ENCODE peak calls at places on chromosome 2, in ten cellular contexts. T is HCT116, Y is adrenal gland, E is stomach, M is gastrocnemius medialis, H is GM12878, U is A549, G is lower leg skin, Q is tibial nerve, X is IMR-90. R is an unnamed sample.

GRCh38 chr2:135074216-135074615 is 22.1 kb downstream of the RAB3GAP1 start:
- DNase-seq in T (no peak), Y (no peak), E (peak), M (no peak), H (no peak), U (no peak), G (no peak), Q (no peak), X (no peak), R (no peak)

GRCh38 chr2:71212336-71212735 is 14.6 kb downstream of the PAIP2B start:
- DNase-seq in T (no peak), Y (no peak), E (no peak), M (no peak), H (no peak), U (no peak), G (no peak), Q (no peak), X (no peak), R (no peak)

GRCh38 chr2:124985210-124985760 is 960.2 kb downstream of the CNTNAP5 start:
- DNase-seq in T (no peak), Y (no peak), E (no peak), M (no peak), H (no peak), U (no peak), G (no peak), Q (no peak), X (no peak), R (no peak)

GRCh38 chr2:177393381-177393780 is 808 bp downstream of the AGPS start:
- DNase-seq in T (no peak), Y (no peak), E (no peak), M (no peak), H (no peak), U (no peak), G (no peak), Q (no peak), X (no peak), R (peak)

GRCh38 chr2:209648714-209649113 is 122.9 kb upstream of the UNC80 start:
- DNase-seq in T (no peak), Y (no peak), E (no peak), M (no peak), H (no peak), U (no peak), G (no peak), Q (no peak), X (peak), R (no peak)

GRCh38 chr2:27308359-27308875 is at the start of gene UCN:
- DNase-seq in T (no peak), Y (peak), E (no peak), M (no peak), H (no peak), U (no peak), G (no peak), Q (no peak), X (peak), R (peak)

GRCh38 chr2:237511421-237511820 is 24.4 kb downstream of the MLPH start:
- DNase-seq in T (no peak), Y (no peak), E (no peak), M (no peak), H (no peak), U (no peak), G (no peak), Q (no peak), X (peak), R (no peak)

GRCh38 chr2:28635251-28635650 is 116.4 kb upstream of the PPP1CB start:
- DNase-seq in T (no peak), Y (no peak), E (peak), M (peak), H (no peak), U (no peak), G (no peak), Q (peak), X (no peak), R (no peak)

GRCh38 chr2:85635636-85636035 is 19.6 kb downstream of the USP39 start:
- DNase-seq in T (no peak), Y (no peak), E (no peak), M (no peak), H (no peak), U (no peak), G (no peak), Q (no peak), X (peak), R (no peak)

GRCh38 chr2:1234731-1235308 is 178.4 kb upstream of the TPO start:
- DNase-seq in T (no peak), Y (no peak), E (no peak), M (no peak), H (no peak), U (no peak), G (no peak), Q (no peak), X (peak), R (no peak)

GRCh38 chr2:16215892-16216554 is 275.7 kb downstream of the MYCN start:
- DNase-seq in T (no peak), Y (no peak), E (no peak), M (no peak), H (no peak), U (no peak), G (no peak), Q (no peak), X (no peak), R (no peak)

GRCh38 chr2:48427552-48427951 is 102.4 kb upstream of the STON1 start:
- DNase-seq in T (no peak), Y (no peak), E (no peak), M (no peak), H (no peak), U (no peak), G (no peak), Q (no peak), X (no peak), R (no peak)

GRCh38 chr2:233032551-233033320 is at the start of gene NEU2:
- DNase-seq in T (no peak), Y (no peak), E (no peak), M (no peak), H (no peak), U (no peak), G (no peak), Q (no peak), X (no peak), R (no peak)

GRCh38 chr2:142119347-142119746 is 11.5 kb downstream of the LRP1B start:
- DNase-seq in T (no peak), Y (no peak), E (no peak), M (no peak), H (no peak), U (no peak), G (no peak), Q (no peak), X (no peak), R (no peak)

GRCh38 chr2:222998459-222998858 is 53.5 kb upstream of the KCNE4 start:
- DNase-seq in T (no peak), Y (no peak), E (no peak), M (no peak), H (no peak), U (no peak), G (no peak), Q (no peak), X (no peak), R (no peak)

GRCh38 chr2:205883026-205883425 is 200.7 kb downstream of the NRP2 start:
- DNase-seq in T (no peak), Y (no peak), E (no peak), M (no peak), H (no peak), U (no peak), G (no peak), Q (no peak), X (no peak), R (no peak)

GRCh38 chr2:112893801-112894200 is 17.2 kb upstream of the IL37 start:
- DNase-seq in T (no peak), Y (no peak), E (no peak), M (no peak), H (no peak), U (no peak), G (no peak), Q (no peak), X (no peak), R (no peak)

GRCh38 chr2:233468047-233468745 is 98.4 kb downstream of the USP40 start:
- DNase-seq in T (no peak), Y (no peak), E (peak), M (peak), H (no peak), U (no peak), G (no peak), Q (no peak), X (no peak), R (no peak)

GRCh38 chr2:72863046-72863445 is 24.2 kb upstream of the SPR start:
- DNase-seq in T (no peak), Y (no peak), E (no peak), M (no peak), H (no peak), U (no peak), G (no peak), Q (no peak), X (no peak), R (no peak)

GRCh38 chr2:235804676-235805075 is 310.8 kb downstream of the AGAP1 start:
- DNase-seq in T (no peak), Y (no peak), E (no peak), M (no peak), H (no peak), U (no peak), G (no peak), Q (no peak), X (no peak), R (no peak)

GRCh38 chr2:111930404-111930803 is 32.0 kb downstream of the MERTK start:
- DNase-seq in T (no peak), Y (no peak), E (no peak), M (no peak), H (no peak), U (no peak), G (no peak), Q (no peak), X (no peak), R (no peak)

GRCh38 chr2:45627911-45628310 is 16.8 kb upstream of the SRBD1 start:
- DNase-seq in T (no peak), Y (no peak), E (no peak), M (no peak), H (no peak), U (no peak), G (no peak), Q (no peak), X (peak), R (no peak)

GRCh38 chr2:227818569-227819397 is 5.1 kb downstream of the CCL20 start:
- DNase-seq in T (no peak), Y (no peak), E (peak), M (peak), H (no peak), U (peak), G (peak), Q (peak), X (no peak), R (no peak)

GRCh38 chr2:28403388-28403956 is 10.8 kb downstream of the FOSL2 start:
- DNase-seq in T (no peak), Y (no peak), E (no peak), M (no peak), H (no peak), U (no peak), G (no peak), Q (no peak), X (no peak), R (no peak)

GRCh38 chr2:33104726-33105125 is 158.0 kb downstream of the LTBP1 start:
- DNase-seq in T (peak), Y (no peak), E (no peak), M (no peak), H (no peak), U (no peak), G (no peak), Q (no peak), X (peak), R (peak)

GRCh38 chr2:177015526-177015925 is 197.1 kb upstream of the HNRNPA3 start:
- DNase-seq in T (no peak), Y (no peak), E (no peak), M (no peak), H (no peak), U (no peak), G (no peak), Q (no peak), X (no peak), R (no peak)

GRCh38 chr2:152594022-152594712 is 123.1 kb downstream of the PRPF40A start:
- DNase-seq in T (no peak), Y (no peak), E (no peak), M (peak), H (no peak), U (no peak), G (no peak), Q (peak), X (no peak), R (peak)

GRCh38 chr2:11483806-11484147 is 17.8 kb upstream of the E2F6 start:
- DNase-seq in T (no peak), Y (no peak), E (no peak), M (no peak), H (no peak), U (no peak), G (no peak), Q (no peak), X (no peak), R (no peak)

GRCh38 chr2:11481789-11482472 is 16.0 kb upstream of the E2F6 start:
- DNase-seq in T (no peak), Y (no peak), E (no peak), M (no peak), H (no peak), U (no peak), G (no peak), Q (no peak), X (no peak), R (no peak)

GRCh38 chr2:11480859-11481258 is 14.9 kb upstream of the E2F6 start:
- DNase-seq in T (no peak), Y (no peak), E (no peak), M (no peak), H (no peak), U (no peak), G (no peak), Q (no peak), X (no peak), R (no peak)

GRCh38 chr2:11481426-11481788 is 15.4 kb upstream of the E2F6 start:
- DNase-seq in T (no peak), Y (no peak), E (no peak), M (no peak), H (no peak), U (no peak), G (no peak), Q (no peak), X (no peak), R (no peak)

GRCh38 chr2:11482473-11483031 is 16.6 kb upstream of the E2F6 start:
- DNase-seq in T (no peak), Y (no peak), E (no peak), M (no peak), H (no peak), U (no peak), G (no peak), Q (no peak), X (no peak), R (no peak)
- TF ChIP-seq POLR2A in T (no peak), Y (no peak), E (no peak), M (peak), H (no peak), U (no peak), G (no peak), Q (no peak), X (no peak), R (no peak)

DNA sequence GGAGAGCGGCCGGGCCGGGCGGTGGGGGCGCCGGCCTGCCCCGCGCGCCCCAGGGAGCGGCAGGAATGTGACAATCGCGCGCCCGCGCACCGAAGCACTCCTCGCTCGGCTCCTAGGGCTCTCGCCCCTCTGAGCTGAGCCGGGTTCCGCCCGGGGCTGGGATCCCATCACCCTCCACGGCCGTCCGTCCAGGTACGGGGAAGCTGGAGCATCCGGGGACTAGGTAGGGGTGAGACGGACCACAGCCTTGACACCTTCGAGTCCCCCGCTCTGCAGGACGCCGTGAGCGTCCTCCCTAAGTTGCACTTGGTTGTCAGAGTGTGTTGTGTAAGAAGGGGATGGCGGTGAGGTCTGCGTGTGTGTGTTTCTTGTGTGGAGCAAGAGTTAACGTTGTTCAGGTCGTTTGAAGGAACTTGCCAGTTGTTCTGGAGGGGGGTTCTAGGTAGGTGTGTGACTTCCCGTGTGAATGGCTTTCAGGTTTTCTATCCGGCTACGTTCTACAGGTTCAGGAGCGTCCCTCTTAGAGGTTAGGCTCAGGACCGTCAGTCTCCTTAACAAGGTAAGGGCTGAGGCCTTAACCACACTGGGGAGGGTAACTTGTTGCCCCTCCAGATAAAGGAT is 393 bp downstream of the IL1R1 start:
- DNase-seq in T (no peak), Y (peak), E (no peak), M (peak), H (no peak), U (peak), G (no peak), Q (no peak), X (peak), R (no peak)
- TF ChIP-seq POLR2A in T (no peak), Y (peak), E (no peak), M (no peak), H (no peak), U (no peak), G (no peak), Q (peak), X (peak), R (no peak)

GRCh38 chr2:59604143-59604542 is 949.3 kb downstream of the BCL11A start:
- DNase-seq in T (no peak), Y (no peak), E (no peak), M (no peak), H (no peak), U (no peak), G (no peak), Q (no peak), X (no peak), R (no peak)
- TF ChIP-seq POLR2A in T (no peak), Y (no peak), E (no peak), M (no peak), H (no peak), U (no peak), G (no peak), Q (no peak), X (no peak), R (no peak)

GRCh38 chr2:169573160-169573973 is at the start of gene FASTKD1:
- DNase-seq in T (peak), Y (peak), E (peak), M (peak), H (peak), U (peak), G (peak), Q (peak), X (peak), R (peak)
- TF ChIP-seq POLR2A in T (peak), Y (peak), E (no peak), M (peak), H (peak), U (peak), G (no peak), Q (peak), X (no peak), R (peak)

GRCh38 chr2:219296631-219297391 is 12.4 kb downstream of the PTPRN start:
- DNase-seq in T (no peak), Y (no peak), E (peak), M (no peak), H (no peak), U (no peak), G (peak), Q (no peak), X (no peak), R (no peak)

GRCh38 chr2:219293736-219294201 is 14.6 kb downstream of the DNAJB2 start:
- DNase-seq in T (no peak), Y (no peak), E (no peak), M (peak), H (no peak), U (no peak), G (peak), Q (no peak), X (no peak), R (no peak)

GRCh38 chr2:219292616-219293015 is 13.4 kb downstream of the DNAJB2 start:
- DNase-seq in T (no peak), Y (peak), E (no peak), M (peak), H (no peak), U (no peak), G (peak), Q (no peak), X (no peak), R (no peak)

GRCh38 chr2:219296142-219296541 is 13.1 kb downstream of the PTPRN start:
- DNase-seq in T (no peak), Y (no peak), E (no peak), M (no peak), H (no peak), U (no peak), G (no peak), Q (no peak), X (no peak), R (no peak)

DNA sequence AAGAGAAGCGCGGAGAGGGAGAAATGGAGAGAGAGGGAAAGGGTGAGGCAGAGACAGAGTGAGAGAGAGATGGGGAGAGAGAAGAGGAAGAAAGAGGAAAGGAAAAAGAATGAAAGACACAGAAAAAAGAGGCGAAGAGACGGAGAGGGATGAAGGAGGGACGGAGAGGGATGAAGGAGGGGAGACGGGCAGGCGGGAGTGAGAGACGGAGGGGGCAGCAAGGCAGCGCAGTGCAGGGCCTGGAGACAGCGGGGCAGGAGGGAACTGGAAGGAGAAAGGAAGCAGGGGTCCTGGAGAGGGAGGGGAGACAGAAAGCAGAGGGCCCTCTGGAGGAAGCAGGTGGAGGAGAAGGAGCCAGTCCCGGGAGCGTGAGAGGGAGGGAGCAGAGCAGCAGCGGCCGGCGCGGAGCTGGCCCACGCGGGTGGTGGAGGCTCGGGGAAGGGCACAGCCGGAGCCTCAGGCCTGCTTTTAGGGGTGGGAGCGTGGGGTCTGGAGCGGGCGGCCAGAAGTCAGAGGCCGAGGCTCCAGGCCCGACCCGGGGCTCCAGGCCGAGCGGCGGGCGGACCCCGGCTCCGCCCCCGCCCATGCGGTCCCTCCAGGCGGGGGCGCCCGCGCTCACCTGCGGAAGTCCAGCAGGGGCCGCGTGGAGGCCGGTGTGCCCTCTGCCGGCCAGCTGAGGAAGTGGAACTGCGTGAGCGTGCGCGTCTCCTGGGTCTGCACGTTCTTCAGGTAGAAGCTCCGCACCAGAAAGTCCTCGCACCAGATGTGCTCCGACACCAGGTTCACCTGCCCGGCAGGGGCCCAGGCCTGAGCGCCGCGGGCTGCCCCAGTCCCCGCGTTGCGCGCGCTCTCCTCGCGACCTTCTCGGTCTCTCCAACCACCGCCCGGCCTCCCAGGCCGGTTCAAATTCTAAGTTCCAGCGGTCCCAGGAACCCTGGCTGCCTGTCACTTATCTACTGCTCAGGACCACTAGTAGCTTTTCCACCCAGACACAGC is 14.5 kb downstream of the PTPRN start:
- DNase-seq in T (peak), Y (peak), E (peak), M (peak), H (peak), U (peak), G (peak), Q (peak), X (peak), R (peak)
- TF ChIP-seq POLR2A in T (no peak), Y (peak), E (no peak), M (peak), H (peak), U (peak), G (no peak), Q (peak), X (no peak), R (peak)